ENCODE peak calls at places on chromosome 14, in four cellular contexts. One of them, this sample, is unnamed.

GRCh38 chr14:65791551-65791981 is 379.0 kb downstream of the FUT8 start:
- DNase-seq in activated T-cell treated with anti-CD3 and anti-CD28 coated beads, Interleukin-2, amount 50 U/mL, for 4 hours: no peak
- DNase-seq in stimulated activated CD8-positive, alpha-beta memory T cell treated with anti-CD3 and anti-CD28 coated beads, Interleukin-4, amount 100 ng/mL, for 4 hours: no peak
- DNase-seq in neural crest cell: no peak
- DNase-seq in this sample: no peak

GRCh38 chr14:70808402-70809237 is 693 bp downstream of the MAP3K9 start:
- DNase-seq in activated T-cell treated with anti-CD3 and anti-CD28 coated beads, Interleukin-2, amount 50 U/mL, for 4 hours: peak
- DNase-seq in stimulated activated CD8-positive, alpha-beta memory T cell treated with anti-CD3 and anti-CD28 coated beads, Interleukin-4, amount 100 ng/mL, for 4 hours: no peak
- DNase-seq in neural crest cell: peak
- DNase-seq in this sample: no peak

GRCh38 chr14:93832665-93833064 is 44.4 kb upstream of the PRIMA1 start:
- DNase-seq in activated T-cell treated with anti-CD3 and anti-CD28 coated beads, Interleukin-2, amount 50 U/mL, for 4 hours: no peak
- DNase-seq in stimulated activated CD8-positive, alpha-beta memory T cell treated with anti-CD3 and anti-CD28 coated beads, Interleukin-4, amount 100 ng/mL, for 4 hours: no peak
- DNase-seq in neural crest cell: no peak
- DNase-seq in this sample: no peak

GRCh38 chr14:80271389-80271788 is 60.1 kb upstream of the DIO2 start:
- DNase-seq in activated T-cell treated with anti-CD3 and anti-CD28 coated beads, Interleukin-2, amount 50 U/mL, for 4 hours: no peak
- DNase-seq in stimulated activated CD8-positive, alpha-beta memory T cell treated with anti-CD3 and anti-CD28 coated beads, Interleukin-4, amount 100 ng/mL, for 4 hours: no peak
- DNase-seq in neural crest cell: no peak
- DNase-seq in this sample: no peak

GRCh38 chr14:93970589-93970966 is 5.8 kb downstream of the ASB2 start:
- DNase-seq in activated T-cell treated with anti-CD3 and anti-CD28 coated beads, Interleukin-2, amount 50 U/mL, for 4 hours: peak
- DNase-seq in stimulated activated CD8-positive, alpha-beta memory T cell treated with anti-CD3 and anti-CD28 coated beads, Interleukin-4, amount 100 ng/mL, for 4 hours: peak
- DNase-seq in neural crest cell: no peak
- DNase-seq in this sample: no peak

GRCh38 chr14:101705733-101706508 is 55.6 kb upstream of the PPP2R5C start:
- DNase-seq in activated T-cell treated with anti-CD3 and anti-CD28 coated beads, Interleukin-2, amount 50 U/mL, for 4 hours: peak
- DNase-seq in stimulated activated CD8-positive, alpha-beta memory T cell treated with anti-CD3 and anti-CD28 coated beads, Interleukin-4, amount 100 ng/mL, for 4 hours: no peak
- DNase-seq in neural crest cell: no peak
- DNase-seq in this sample: no peak

GRCh38 chr14:75531256-75531655 is 9.0 kb downstream of the BATF start:
- DNase-seq in activated T-cell treated with anti-CD3 and anti-CD28 coated beads, Interleukin-2, amount 50 U/mL, for 4 hours: no peak
- DNase-seq in stimulated activated CD8-positive, alpha-beta memory T cell treated with anti-CD3 and anti-CD28 coated beads, Interleukin-4, amount 100 ng/mL, for 4 hours: no peak
- DNase-seq in neural crest cell: no peak
- DNase-seq in this sample: no peak

GRCh38 chr14:49992901-49993335 is 100.0 kb downstream of the ARF6 start:
- DNase-seq in activated T-cell treated with anti-CD3 and anti-CD28 coated beads, Interleukin-2, amount 50 U/mL, for 4 hours: no peak
- DNase-seq in stimulated activated CD8-positive, alpha-beta memory T cell treated with anti-CD3 and anti-CD28 coated beads, Interleukin-4, amount 100 ng/mL, for 4 hours: no peak
- DNase-seq in neural crest cell: no peak
- DNase-seq in this sample: no peak

GRCh38 chr14:29754134-29754533 is 173.5 kb downstream of the PRKD1 start:
- DNase-seq in activated T-cell treated with anti-CD3 and anti-CD28 coated beads, Interleukin-2, amount 50 U/mL, for 4 hours: no peak
- DNase-seq in stimulated activated CD8-positive, alpha-beta memory T cell treated with anti-CD3 and anti-CD28 coated beads, Interleukin-4, amount 100 ng/mL, for 4 hours: no peak
- DNase-seq in neural crest cell: no peak
- DNase-seq in this sample: no peak

GRCh38 chr14:97709552-97709951 is 912.4 kb downstream of the VRK1 start:
- DNase-seq in activated T-cell treated with anti-CD3 and anti-CD28 coated beads, Interleukin-2, amount 50 U/mL, for 4 hours: peak
- DNase-seq in stimulated activated CD8-positive, alpha-beta memory T cell treated with anti-CD3 and anti-CD28 coated beads, Interleukin-4, amount 100 ng/mL, for 4 hours: no peak
- DNase-seq in neural crest cell: no peak
- DNase-seq in this sample: no peak

GRCh38 chr14:52188381-52188780 is 79.1 kb upstream of the PTGDR start:
- DNase-seq in activated T-cell treated with anti-CD3 and anti-CD28 coated beads, Interleukin-2, amount 50 U/mL, for 4 hours: no peak
- DNase-seq in stimulated activated CD8-positive, alpha-beta memory T cell treated with anti-CD3 and anti-CD28 coated beads, Interleukin-4, amount 100 ng/mL, for 4 hours: no peak
- DNase-seq in neural crest cell: no peak
- DNase-seq in this sample: no peak

GRCh38 chr14:99460793-99461192 is 19.9 kb downstream of the SETD3 start:
- DNase-seq in activated T-cell treated with anti-CD3 and anti-CD28 coated beads, Interleukin-2, amount 50 U/mL, for 4 hours: no peak
- DNase-seq in stimulated activated CD8-positive, alpha-beta memory T cell treated with anti-CD3 and anti-CD28 coated beads, Interleukin-4, amount 100 ng/mL, for 4 hours: no peak
- DNase-seq in neural crest cell: no peak
- DNase-seq in this sample: no peak

GRCh38 chr14:100285021-100285912 is 21.0 kb downstream of the SLC25A29 start:
- DNase-seq in activated T-cell treated with anti-CD3 and anti-CD28 coated beads, Interleukin-2, amount 50 U/mL, for 4 hours: peak
- DNase-seq in stimulated activated CD8-positive, alpha-beta memory T cell treated with anti-CD3 and anti-CD28 coated beads, Interleukin-4, amount 100 ng/mL, for 4 hours: peak
- DNase-seq in neural crest cell: peak
- DNase-seq in this sample: no peak

GRCh38 chr14:75150150-75150549 is 23.3 kb upstream of the NEK9 start:
- DNase-seq in activated T-cell treated with anti-CD3 and anti-CD28 coated beads, Interleukin-2, amount 50 U/mL, for 4 hours: no peak
- DNase-seq in stimulated activated CD8-positive, alpha-beta memory T cell treated with anti-CD3 and anti-CD28 coated beads, Interleukin-4, amount 100 ng/mL, for 4 hours: no peak
- DNase-seq in neural crest cell: no peak
- DNase-seq in this sample: no peak

GRCh38 chr14:95037273-95037672 is 120.1 kb downstream of the DICER1 start:
- DNase-seq in activated T-cell treated with anti-CD3 and anti-CD28 coated beads, Interleukin-2, amount 50 U/mL, for 4 hours: no peak
- DNase-seq in stimulated activated CD8-positive, alpha-beta memory T cell treated with anti-CD3 and anti-CD28 coated beads, Interleukin-4, amount 100 ng/mL, for 4 hours: no peak
- DNase-seq in neural crest cell: no peak
- DNase-seq in this sample: no peak

GRCh38 chr14:61578745-61579144 is 116.6 kb upstream of the HIF1A start:
- DNase-seq in activated T-cell treated with anti-CD3 and anti-CD28 coated beads, Interleukin-2, amount 50 U/mL, for 4 hours: no peak
- DNase-seq in stimulated activated CD8-positive, alpha-beta memory T cell treated with anti-CD3 and anti-CD28 coated beads, Interleukin-4, amount 100 ng/mL, for 4 hours: no peak
- DNase-seq in neural crest cell: no peak
- DNase-seq in this sample: no peak

GRCh38 chr14:21026251-21026987 is 1.6 kb upstream of the NDRG2 start:
- DNase-seq in activated T-cell treated with anti-CD3 and anti-CD28 coated beads, Interleukin-2, amount 50 U/mL, for 4 hours: no peak
- DNase-seq in stimulated activated CD8-positive, alpha-beta memory T cell treated with anti-CD3 and anti-CD28 coated beads, Interleukin-4, amount 100 ng/mL, for 4 hours: no peak
- DNase-seq in neural crest cell: no peak
- DNase-seq in this sample: peak

GRCh38 chr14:76473381-76474263 is 97.7 kb downstream of the ESRRB start:
- DNase-seq in activated T-cell treated with anti-CD3 and anti-CD28 coated beads, Interleukin-2, amount 50 U/mL, for 4 hours: no peak
- DNase-seq in stimulated activated CD8-positive, alpha-beta memory T cell treated with anti-CD3 and anti-CD28 coated beads, Interleukin-4, amount 100 ng/mL, for 4 hours: no peak
- DNase-seq in neural crest cell: no peak
- DNase-seq in this sample: no peak

GRCh38 chr14:50791201-50791600 is 39.8 kb downstream of the NIN start:
- DNase-seq in activated T-cell treated with anti-CD3 and anti-CD28 coated beads, Interleukin-2, amount 50 U/mL, for 4 hours: no peak
- DNase-seq in stimulated activated CD8-positive, alpha-beta memory T cell treated with anti-CD3 and anti-CD28 coated beads, Interleukin-4, amount 100 ng/mL, for 4 hours: no peak
- DNase-seq in neural crest cell: no peak
- DNase-seq in this sample: no peak

GRCh38 chr14:60356921-60357550 is 108.0 kb downstream of the PPM1A start:
- DNase-seq in activated T-cell treated with anti-CD3 and anti-CD28 coated beads, Interleukin-2, amount 50 U/mL, for 4 hours: no peak
- DNase-seq in stimulated activated CD8-positive, alpha-beta memory T cell treated with anti-CD3 and anti-CD28 coated beads, Interleukin-4, amount 100 ng/mL, for 4 hours: no peak
- DNase-seq in neural crest cell: peak
- DNase-seq in this sample: peak